ENCODE peak calls at places on chromosomes 1 and 21, in four cellular contexts. B is H1, Z is HCT116, X is T47D. Q is an unnamed sample.

GRCh38 chr1:203926025-203926540 is 64.7 kb downstream of the SNRPE start:
- DNase-seq in B (no peak), Z (no peak), X (no peak), Q (no peak)

GRCh38 chr1:208252126-208252853 is 8.1 kb upstream of the PLXNA2 start:
- DNase-seq in B (no peak), Z (no peak), X (peak; percentile 30), Q (peak; percentile 52)

GRCh38 chr1:47986741-47987140 is 10.4 kb downstream of the TRABD2B start:
- DNase-seq in B (no peak), Z (no peak), X (no peak), Q (no peak)

GRCh38 chr1:167529829-167530474 is 11.6 kb upstream of the CD247 start:
- DNase-seq in B (no peak), Z (no peak), X (no peak), Q (no peak)

GRCh38 chr21:44434936-44435635 is 20.2 kb upstream of the LRRC3 start:
- DNase-seq in B (no peak), Z (no peak), X (no peak), Q (no peak)

GRCh38 chr1:171434717-171435346 is 50.5 kb upstream of the PRRC2C start:
- DNase-seq in B (no peak), Z (no peak), X (no peak), Q (no peak)

GRCh38 chr1:183477986-183478781 is 5.9 kb downstream of the SMG7 start:
- DNase-seq in B (no peak), Z (no peak), X (no peak), Q (no peak)

GRCh38 chr1:18635833-18636671 is 5.4 kb downstream of the PAX7 start:
- DNase-seq in B (no peak), Z (no peak), X (no peak), Q (no peak)

GRCh38 chr1:32272557-32273388 is 19.1 kb upstream of the HDAC1 start:
- DNase-seq in B (no peak), Z (no peak), X (no peak), Q (no peak)

GRCh38 chr1:112501810-112502641 is 6.7 kb upstream of the WNT2B start:
- DNase-seq in B (no peak), Z (no peak), X (peak; percentile 77), Q (peak; percentile 7)

GRCh38 chr1:66729130-66729922 is 22.9 kb upstream of the DYNLT5 start:
- DNase-seq in B (no peak), Z (no peak), X (no peak), Q (no peak)

DNA sequence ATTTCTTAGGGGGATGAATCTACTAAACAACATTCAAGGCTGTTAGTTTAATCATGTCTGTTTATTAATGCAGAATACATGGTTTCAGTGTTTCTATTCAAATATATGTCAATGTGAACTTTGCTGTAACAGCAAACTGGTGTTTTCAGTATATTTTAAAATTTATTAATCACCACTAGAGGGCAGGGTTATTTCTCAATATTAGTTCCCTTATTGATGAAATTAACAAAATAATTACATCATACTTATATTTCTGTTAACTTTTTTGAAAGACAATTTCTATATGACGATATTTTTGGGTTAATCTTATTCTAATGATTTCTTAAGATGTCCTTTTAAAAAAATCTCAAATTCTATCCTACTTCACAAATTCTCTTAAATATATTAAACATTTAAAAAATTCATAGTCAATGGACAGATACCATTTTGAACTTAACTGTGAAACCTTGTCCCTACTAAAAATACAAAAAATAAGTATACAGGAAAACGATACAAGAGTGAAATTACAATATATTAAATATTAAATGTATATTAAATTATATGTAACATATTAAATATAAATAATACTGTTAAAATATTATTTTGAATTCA is 1034.1 kb upstream of the PRMT6 start:
- DNase-seq in B (no peak), Z (no peak), X (no peak), Q (no peak)
- TF ChIP-seq JUND in B (no peak), Z (no peak), X (no peak), Q (no peak)

GRCh38 chr1:185860876-185861275 is 126.7 kb downstream of the HMCN1 start:
- DNase-seq in B (no peak), Z (no peak), X (no peak), Q (no peak)

GRCh38 chr1:185862235-185862634 is 128.0 kb downstream of the HMCN1 start:
- DNase-seq in B (no peak), Z (no peak), X (no peak), Q (no peak)

GRCh38 chr1:185861630-185862029 is 127.4 kb downstream of the HMCN1 start:
- DNase-seq in B (no peak), Z (no peak), X (no peak), Q (no peak)

GRCh38 chr1:185864331-185864730 is 130.1 kb downstream of the HMCN1 start:
- DNase-seq in B (no peak), Z (no peak), X (no peak), Q (no peak)

DNA sequence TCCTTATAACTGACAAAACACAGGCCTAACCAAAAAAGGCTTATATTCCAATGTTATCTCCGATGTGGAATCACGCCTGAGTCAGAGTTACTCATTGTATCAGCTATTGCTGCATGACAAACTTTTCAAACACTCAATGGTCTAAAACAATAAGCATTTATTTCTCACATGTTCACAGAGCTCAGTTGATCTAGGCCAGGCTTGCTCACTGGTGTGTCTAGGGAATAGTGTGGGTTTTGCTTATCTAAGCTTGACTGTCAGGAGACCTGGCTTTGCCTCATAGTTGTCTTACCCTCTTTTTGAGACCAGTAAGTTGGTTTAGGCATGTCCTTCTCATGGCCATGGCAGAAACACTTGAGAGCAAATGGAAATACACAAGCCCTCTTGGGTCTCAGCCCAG is 130.7 kb downstream of the HMCN1 start:
- DNase-seq in B (no peak), Z (no peak), X (no peak), Q (no peak)
- TF ChIP-seq JUND in B (no peak), Z (no peak), X (no peak), Q (no peak)

DNA sequence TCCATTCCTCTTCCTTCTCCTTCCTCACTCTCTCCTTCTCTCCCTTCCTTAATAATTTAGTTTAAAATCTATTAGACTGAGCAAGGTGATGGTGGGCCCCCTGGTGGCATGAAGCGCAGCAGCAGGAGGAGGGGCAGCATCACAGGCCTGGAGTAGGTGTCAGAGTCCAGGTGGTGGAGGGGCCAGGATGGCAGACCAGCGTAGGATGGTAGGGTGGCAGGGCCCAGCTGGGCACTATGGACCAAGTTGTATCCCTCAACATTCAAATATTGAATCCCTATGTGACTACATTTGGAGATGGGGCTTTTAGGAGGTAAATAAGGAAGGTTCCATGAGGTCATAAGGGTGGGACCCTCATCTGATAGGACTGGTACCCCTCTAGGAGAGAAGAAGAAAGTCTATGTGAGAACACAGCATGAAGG is 61.0 kb downstream of the WDR4 start:
- DNase-seq in B (no peak), Z (peak; percentile 33), X (peak; percentile 71), Q (peak; percentile 52)
- TF ChIP-seq JUND in B (no peak), Z (no peak), X (no peak), Q (no peak)

GRCh38 chr1:932776-933602 is 9.3 kb downstream of the SAMD11 start:
- DNase-seq in B (no peak), Z (no peak), X (peak; percentile 95), Q (no peak)
- TF ChIP-seq JUND in B (no peak), Z (no peak), X (no peak), Q (no peak)

DNA sequence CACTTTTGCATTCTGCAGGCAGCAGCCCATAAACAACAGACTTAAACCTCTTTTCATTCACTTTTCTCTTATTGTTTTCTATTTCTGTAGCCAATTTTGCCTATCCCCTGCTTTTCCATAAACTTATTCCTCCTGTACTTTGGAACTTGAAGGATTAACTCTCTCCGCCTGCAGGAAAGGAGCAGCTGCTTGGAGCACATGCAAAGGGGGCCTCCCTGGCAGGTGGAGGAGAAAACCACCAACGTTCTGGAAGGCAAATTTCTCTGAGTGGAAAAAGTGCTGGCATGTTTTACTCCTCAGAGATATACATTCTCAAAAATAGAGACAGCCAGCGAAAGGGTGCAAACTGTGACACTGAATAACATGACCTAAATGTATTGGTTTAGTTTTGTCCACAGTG is 33.6 kb downstream of the RGS21 start:
- DNase-seq in B (no peak), Z (no peak), X (no peak), Q (no peak)
- TF ChIP-seq JUND in B (no peak), Z (no peak), X (no peak), Q (no peak)

GRCh38 chr1:30815556-30815955 is 58.0 kb upstream of the LAPTM5 start:
- DNase-seq in B (no peak), Z (no peak), X (no peak), Q (no peak)

GRCh38 chr1:30817083-30817450 is 59.5 kb upstream of the LAPTM5 start:
- DNase-seq in B (no peak), Z (no peak), X (no peak), Q (no peak)

GRCh38 chr1:30814292-30814691 is 56.7 kb upstream of the LAPTM5 start:
- DNase-seq in B (no peak), Z (no peak), X (no peak), Q (no peak)

GRCh38 chr1:30817548-30817947 is 60.0 kb upstream of the LAPTM5 start:
- DNase-seq in B (no peak), Z (no peak), X (no peak), Q (no peak)

GRCh38 chr1:30816211-30817082 is 58.9 kb upstream of the LAPTM5 start:
- DNase-seq in B (no peak), Z (no peak), X (no peak), Q (no peak)
- TF ChIP-seq JUND in B (no peak), Z (no peak), X (no peak), Q (no peak)

DNA sequence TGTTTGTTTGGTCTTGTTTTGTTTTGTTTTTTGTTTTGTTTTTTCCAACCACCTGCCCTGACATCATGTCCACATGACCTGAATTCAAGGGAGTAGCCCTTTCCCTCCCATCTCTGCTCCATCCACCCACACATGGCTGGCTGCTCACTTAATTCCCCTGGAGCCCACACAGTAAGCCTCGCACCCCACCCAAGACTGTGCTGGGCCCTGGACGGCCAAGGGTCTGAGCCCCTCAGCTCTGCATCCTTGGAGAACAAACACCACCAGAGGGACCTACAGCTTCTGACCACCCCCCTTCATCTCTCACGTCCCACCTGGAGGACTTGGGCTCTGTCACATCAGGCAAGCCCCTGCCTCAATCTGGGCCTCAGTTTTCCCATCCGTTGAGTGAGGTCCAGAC is 39.1 kb downstream of the MATN1 start:
- DNase-seq in B (no peak), Z (no peak), X (no peak), Q (no peak)
- TF ChIP-seq JUND in B (no peak), Z (no peak), X (no peak), Q (no peak)